ENCODE peak calls at places on chromosomes 11 and 22, in nine cellular contexts. One of them, this sample, is unnamed.

GRCh38 chr11:47503227-47503626 is 49.7 kb downstream of the CELF1 start:
- DNase-seq in BJ: no peak
- DNase-seq in HL-60: no peak
- DNase-seq in endodermal cell: no peak
- DNase-seq in heart left ventricle: no peak
- DNase-seq in cardiac fibroblast: no peak
- DNase-seq in A549: no peak
- DNase-seq in breast epithelium: no peak
- DNase-seq in right atrium auricular region: no peak
- DNase-seq in this sample: no peak

GRCh38 chr11:67027943-67028542 is 5.1 kb downstream of the SYT12 start:
- DNase-seq in BJ: no peak
- DNase-seq in HL-60: no peak
- DNase-seq in endodermal cell: peak
- DNase-seq in heart left ventricle: no peak
- DNase-seq in cardiac fibroblast: no peak
- DNase-seq in A549: no peak
- DNase-seq in breast epithelium: peak
- DNase-seq in right atrium auricular region: no peak
- DNase-seq in this sample: no peak

GRCh38 chr11:1832181-1832988 is 2.4 kb upstream of the SYT8 start:
- DNase-seq in BJ: no peak
- DNase-seq in HL-60: no peak
- DNase-seq in endodermal cell: peak
- DNase-seq in heart left ventricle: peak
- DNase-seq in cardiac fibroblast: peak
- DNase-seq in A549: peak
- DNase-seq in breast epithelium: no peak
- DNase-seq in right atrium auricular region: no peak
- DNase-seq in this sample: no peak

GRCh38 chr22:39097098-39098020 is at the start of gene APOBEC3H:
- DNase-seq in BJ: no peak
- DNase-seq in HL-60: no peak
- DNase-seq in endodermal cell: peak
- DNase-seq in heart left ventricle: peak
- DNase-seq in cardiac fibroblast: peak
- DNase-seq in A549: no peak
- DNase-seq in breast epithelium: peak
- DNase-seq in right atrium auricular region: no peak
- DNase-seq in this sample: no peak

GRCh38 chr11:115919341-115920086 is 415.3 kb upstream of the CADM1 start:
- DNase-seq in BJ: no peak
- DNase-seq in HL-60: no peak
- DNase-seq in endodermal cell: no peak
- DNase-seq in heart left ventricle: no peak
- DNase-seq in cardiac fibroblast: no peak
- DNase-seq in A549: peak
- DNase-seq in breast epithelium: no peak
- DNase-seq in right atrium auricular region: no peak
- DNase-seq in this sample: no peak

GRCh38 chr11:100791873-100792272 is 104.8 kb downstream of the ARHGAP42 start:
- DNase-seq in BJ: no peak
- DNase-seq in HL-60: no peak
- DNase-seq in endodermal cell: no peak
- DNase-seq in heart left ventricle: no peak
- DNase-seq in cardiac fibroblast: peak
- DNase-seq in A549: no peak
- DNase-seq in breast epithelium: no peak
- DNase-seq in right atrium auricular region: no peak
- DNase-seq in this sample: no peak

GRCh38 chr22:33380789-33381530 is 322.8 kb upstream of the SYN3 start:
- DNase-seq in BJ: peak
- DNase-seq in HL-60: no peak
- DNase-seq in endodermal cell: no peak
- DNase-seq in heart left ventricle: no peak
- DNase-seq in cardiac fibroblast: peak
- DNase-seq in A549: peak
- DNase-seq in breast epithelium: no peak
- DNase-seq in right atrium auricular region: no peak
- DNase-seq in this sample: peak

GRCh38 chr11:86487670-86488069 is 113.0 kb downstream of the CCDC81 start:
- DNase-seq in BJ: no peak
- DNase-seq in HL-60: no peak
- DNase-seq in endodermal cell: no peak
- DNase-seq in heart left ventricle: no peak
- DNase-seq in cardiac fibroblast: no peak
- DNase-seq in A549: peak
- DNase-seq in breast epithelium: no peak
- DNase-seq in right atrium auricular region: no peak
- DNase-seq in this sample: no peak

GRCh38 chr11:123194308-123195181 is 503 bp downstream of the CLMP start:
- DNase-seq in BJ: no peak
- DNase-seq in HL-60: no peak
- DNase-seq in endodermal cell: peak
- DNase-seq in heart left ventricle: no peak
- DNase-seq in cardiac fibroblast: peak
- DNase-seq in A549: no peak
- DNase-seq in breast epithelium: no peak
- DNase-seq in right atrium auricular region: no peak
- DNase-seq in this sample: no peak

GRCh38 chr11:123193742-123194141 is 1.3 kb downstream of the CLMP start:
- DNase-seq in BJ: no peak
- DNase-seq in HL-60: no peak
- DNase-seq in endodermal cell: no peak
- DNase-seq in heart left ventricle: no peak
- DNase-seq in cardiac fibroblast: peak
- DNase-seq in A549: no peak
- DNase-seq in breast epithelium: no peak
- DNase-seq in right atrium auricular region: no peak
- DNase-seq in this sample: no peak

GRCh38 chr11:123195182-123196059 is at the start of gene CLMP:
- DNase-seq in BJ: no peak
- DNase-seq in HL-60: no peak
- DNase-seq in endodermal cell: peak
- DNase-seq in heart left ventricle: peak
- DNase-seq in cardiac fibroblast: peak
- DNase-seq in A549: no peak
- DNase-seq in breast epithelium: peak
- DNase-seq in right atrium auricular region: no peak
- DNase-seq in this sample: no peak

GRCh38 chr11:123197711-123198110 is 2.7 kb upstream of the CLMP start:
- DNase-seq in BJ: peak
- DNase-seq in HL-60: no peak
- DNase-seq in endodermal cell: no peak
- DNase-seq in heart left ventricle: no peak
- DNase-seq in cardiac fibroblast: peak
- DNase-seq in A549: no peak
- DNase-seq in breast epithelium: peak
- DNase-seq in right atrium auricular region: no peak
- DNase-seq in this sample: no peak

DNA sequence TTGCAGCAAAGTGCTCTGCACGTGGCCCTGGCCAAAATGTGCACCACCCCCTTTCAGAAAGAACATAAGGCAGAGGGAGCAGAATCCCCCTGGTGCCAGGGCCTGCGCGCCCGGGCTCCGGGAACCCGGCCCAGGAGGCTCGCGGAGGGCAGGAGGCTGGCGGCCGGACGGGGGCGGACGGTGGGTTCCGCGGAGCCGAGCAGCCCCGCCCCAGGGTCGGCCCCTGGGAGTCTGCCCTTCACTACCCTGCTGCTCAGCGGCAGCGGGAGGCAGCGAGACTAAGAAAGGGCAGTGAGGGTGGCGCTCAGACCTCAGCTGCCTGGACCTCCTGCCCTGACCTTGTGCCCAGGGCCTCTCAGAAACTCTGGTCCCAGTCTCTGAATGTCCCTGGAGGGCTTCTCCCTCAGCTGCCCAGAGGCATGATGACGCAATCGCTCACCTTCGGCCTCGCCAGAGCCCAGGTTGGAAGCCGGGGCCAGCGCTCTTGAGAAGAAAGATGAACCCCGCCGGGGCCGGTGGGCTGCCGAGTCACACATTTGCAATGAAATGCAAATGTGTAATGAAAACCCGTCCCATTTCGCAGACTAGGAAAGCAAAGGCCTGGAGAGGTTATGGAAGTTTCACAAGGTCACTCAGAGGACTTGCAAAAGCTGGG is 1.1 kb upstream of the CLMP start:
- DNase-seq in BJ: no peak
- DNase-seq in HL-60: no peak
- DNase-seq in endodermal cell: peak
- DNase-seq in heart left ventricle: no peak
- DNase-seq in cardiac fibroblast: no peak
- DNase-seq in A549: no peak
- DNase-seq in breast epithelium: no peak
- DNase-seq in right atrium auricular region: no peak
- DNase-seq in this sample: no peak
- H3K4me3 ChIP-seq in BJ: no peak
- H3K4me3 ChIP-seq in HL-60: no peak
- H3K4me3 ChIP-seq in endodermal cell: peak
- H3K4me3 ChIP-seq in heart left ventricle: peak
- H3K4me3 ChIP-seq in cardiac fibroblast: no peak
- H3K4me3 ChIP-seq in A549: no peak
- H3K4me3 ChIP-seq in breast epithelium: peak
- H3K4me3 ChIP-seq in right atrium auricular region: peak
- H3K4me3 ChIP-seq in this sample: peak

GRCh38 chr11:73307323-73308002 is 613 bp upstream of the ARHGEF17 start:
- DNase-seq in BJ: peak
- DNase-seq in HL-60: peak
- DNase-seq in endodermal cell: peak
- DNase-seq in heart left ventricle: peak
- DNase-seq in cardiac fibroblast: peak
- DNase-seq in A549: peak
- DNase-seq in breast epithelium: peak
- DNase-seq in right atrium auricular region: peak
- DNase-seq in this sample: peak

GRCh38 chr11:73310076-73310475 is 2.0 kb downstream of the ARHGEF17 start:
- DNase-seq in BJ: no peak
- DNase-seq in HL-60: no peak
- DNase-seq in endodermal cell: no peak
- DNase-seq in heart left ventricle: peak
- DNase-seq in cardiac fibroblast: no peak
- DNase-seq in A549: no peak
- DNase-seq in breast epithelium: peak
- DNase-seq in right atrium auricular region: no peak
- DNase-seq in this sample: no peak

GRCh38 chr11:73308963-73309960 is 1.2 kb downstream of the ARHGEF17 start:
- DNase-seq in BJ: peak
- DNase-seq in HL-60: peak
- DNase-seq in endodermal cell: peak
- DNase-seq in heart left ventricle: peak
- DNase-seq in cardiac fibroblast: peak
- DNase-seq in A549: peak
- DNase-seq in breast epithelium: peak
- DNase-seq in right atrium auricular region: peak
- DNase-seq in this sample: peak

GRCh38 chr11:73306977-73307322 is 1.1 kb upstream of the ARHGEF17 start:
- DNase-seq in BJ: no peak
- DNase-seq in HL-60: no peak
- DNase-seq in endodermal cell: no peak
- DNase-seq in heart left ventricle: no peak
- DNase-seq in cardiac fibroblast: no peak
- DNase-seq in A549: no peak
- DNase-seq in breast epithelium: no peak
- DNase-seq in right atrium auricular region: no peak
- DNase-seq in this sample: no peak

DNA sequence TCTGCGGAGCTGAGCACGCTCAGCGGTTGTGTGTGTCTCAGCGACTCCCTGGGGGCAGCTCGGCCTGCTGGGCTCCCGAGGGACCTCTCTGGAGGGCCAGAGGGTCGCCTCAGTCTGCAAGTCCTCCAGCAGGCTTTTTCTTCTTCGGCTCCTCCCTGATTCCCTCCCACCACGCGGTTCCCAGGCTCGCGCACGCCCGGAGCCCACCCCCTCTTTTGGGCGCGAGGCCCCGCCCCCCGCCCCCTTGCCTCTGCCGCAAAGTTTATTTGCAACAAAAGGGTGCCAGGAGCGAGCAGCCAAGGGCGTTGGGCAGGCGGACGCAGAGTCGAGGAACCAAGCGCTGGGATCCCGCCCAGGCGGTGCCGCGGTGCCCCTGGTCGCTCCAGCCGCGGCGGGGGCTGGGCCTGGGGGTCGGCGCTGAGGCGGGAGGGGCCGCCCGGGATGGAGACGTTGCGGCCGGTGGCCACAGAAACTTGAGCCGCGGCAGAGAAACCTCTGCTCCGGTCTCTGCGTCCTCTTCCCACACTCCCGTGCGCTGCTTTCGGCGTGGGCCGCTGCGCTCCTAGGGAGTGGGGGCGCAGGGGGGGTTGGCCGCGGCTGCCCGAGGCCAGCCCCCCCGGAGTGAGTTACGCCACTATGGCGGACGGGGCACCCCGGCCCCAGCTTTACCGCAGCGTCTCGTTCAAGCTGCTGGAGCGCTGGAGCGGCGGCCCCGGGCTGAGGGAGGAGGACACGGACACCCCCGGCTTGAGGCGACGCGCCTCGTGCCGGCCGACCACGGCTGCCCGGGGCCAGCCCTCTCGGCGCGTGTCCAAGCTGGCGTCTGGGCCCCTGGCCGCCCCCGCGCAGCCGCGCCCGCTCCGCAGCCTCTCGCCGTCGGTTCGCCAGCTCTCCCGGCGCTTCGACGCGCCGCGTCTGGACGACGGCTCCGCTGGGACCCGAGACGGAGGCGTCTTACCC is at the start of gene ARHGEF17:
- DNase-seq in BJ: no peak
- DNase-seq in HL-60: no peak
- DNase-seq in endodermal cell: peak
- DNase-seq in heart left ventricle: peak
- DNase-seq in cardiac fibroblast: peak
- DNase-seq in A549: peak
- DNase-seq in breast epithelium: peak
- DNase-seq in right atrium auricular region: no peak
- DNase-seq in this sample: no peak
- H3K4me3 ChIP-seq in BJ: peak
- H3K4me3 ChIP-seq in HL-60: peak
- H3K4me3 ChIP-seq in endodermal cell: peak
- H3K4me3 ChIP-seq in heart left ventricle: peak
- H3K4me3 ChIP-seq in cardiac fibroblast: peak
- H3K4me3 ChIP-seq in A549: peak
- H3K4me3 ChIP-seq in breast epithelium: peak
- H3K4me3 ChIP-seq in right atrium auricular region: peak
- H3K4me3 ChIP-seq in this sample: peak

GRCh38 chr22:20981787-20982562 is at the start of gene LZTR1:
- DNase-seq in BJ: peak
- DNase-seq in HL-60: peak
- DNase-seq in endodermal cell: peak
- DNase-seq in heart left ventricle: peak
- DNase-seq in cardiac fibroblast: peak
- DNase-seq in A549: peak
- DNase-seq in breast epithelium: peak
- DNase-seq in right atrium auricular region: peak
- DNase-seq in this sample: peak

GRCh38 chr22:20983081-20983745 is 1.1 kb downstream of the LZTR1 start:
- DNase-seq in BJ: no peak
- DNase-seq in HL-60: no peak
- DNase-seq in endodermal cell: no peak
- DNase-seq in heart left ventricle: no peak
- DNase-seq in cardiac fibroblast: no peak
- DNase-seq in A549: no peak
- DNase-seq in breast epithelium: no peak
- DNase-seq in right atrium auricular region: no peak
- DNase-seq in this sample: no peak

GRCh38 chr22:20980938-20981722 is 967 bp upstream of the LZTR1 start:
- DNase-seq in BJ: no peak
- DNase-seq in HL-60: no peak
- DNase-seq in endodermal cell: no peak
- DNase-seq in heart left ventricle: no peak
- DNase-seq in cardiac fibroblast: no peak
- DNase-seq in A549: no peak
- DNase-seq in breast epithelium: no peak
- DNase-seq in right atrium auricular region: no peak
- DNase-seq in this sample: no peak

GRCh38 chr22:20980523-20980922 is 1.6 kb upstream of the LZTR1 start:
- DNase-seq in BJ: no peak
- DNase-seq in HL-60: no peak
- DNase-seq in endodermal cell: no peak
- DNase-seq in heart left ventricle: no peak
- DNase-seq in cardiac fibroblast: no peak
- DNase-seq in A549: no peak
- DNase-seq in breast epithelium: no peak
- DNase-seq in right atrium auricular region: no peak
- DNase-seq in this sample: no peak

DNA sequence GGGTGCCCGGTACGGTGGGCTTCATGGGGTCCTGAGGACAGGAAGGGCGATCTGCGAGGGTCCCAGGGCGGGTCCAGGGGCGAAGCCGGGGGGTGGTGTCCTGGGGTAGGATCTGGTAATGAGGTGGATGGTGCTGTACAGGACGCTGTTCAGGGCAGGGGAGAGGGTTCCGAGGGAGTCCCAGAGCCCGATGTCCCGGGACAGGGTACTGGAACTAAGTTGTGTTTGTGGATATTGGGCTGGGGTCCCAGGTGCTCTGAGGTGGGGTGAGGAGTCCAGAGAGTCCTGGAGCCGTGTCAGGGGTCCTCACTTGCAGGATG is 426 bp downstream of the LZTR1 start:
- DNase-seq in BJ: no peak
- DNase-seq in HL-60: no peak
- DNase-seq in endodermal cell: no peak
- DNase-seq in heart left ventricle: no peak
- DNase-seq in cardiac fibroblast: no peak
- DNase-seq in A549: no peak
- DNase-seq in breast epithelium: no peak
- DNase-seq in right atrium auricular region: no peak
- DNase-seq in this sample: no peak
- H3K4me3 ChIP-seq in BJ: peak
- H3K4me3 ChIP-seq in HL-60: peak
- H3K4me3 ChIP-seq in endodermal cell: peak
- H3K4me3 ChIP-seq in heart left ventricle: peak
- H3K4me3 ChIP-seq in cardiac fibroblast: peak
- H3K4me3 ChIP-seq in A549: peak
- H3K4me3 ChIP-seq in breast epithelium: peak
- H3K4me3 ChIP-seq in right atrium auricular region: peak
- H3K4me3 ChIP-seq in this sample: peak

GRCh38 chr11:17407575-17407974 is 19.1 kb upstream of the KCNJ11 start:
- DNase-seq in BJ: no peak
- DNase-seq in HL-60: no peak
- DNase-seq in endodermal cell: no peak
- DNase-seq in heart left ventricle: no peak
- DNase-seq in cardiac fibroblast: no peak
- DNase-seq in A549: no peak
- DNase-seq in breast epithelium: no peak
- DNase-seq in right atrium auricular region: no peak
- DNase-seq in this sample: no peak

GRCh38 chr11:17408026-17408425 is 19.6 kb upstream of the KCNJ11 start:
- DNase-seq in BJ: no peak
- DNase-seq in HL-60: no peak
- DNase-seq in endodermal cell: no peak
- DNase-seq in heart left ventricle: no peak
- DNase-seq in cardiac fibroblast: no peak
- DNase-seq in A549: no peak
- DNase-seq in breast epithelium: no peak
- DNase-seq in right atrium auricular region: no peak
- DNase-seq in this sample: no peak

GRCh38 chr11:17406818-17407149 is 18.3 kb upstream of the KCNJ11 start:
- DNase-seq in BJ: no peak
- DNase-seq in HL-60: no peak
- DNase-seq in endodermal cell: no peak
- DNase-seq in heart left ventricle: no peak
- DNase-seq in cardiac fibroblast: no peak
- DNase-seq in A549: no peak
- DNase-seq in breast epithelium: no peak
- DNase-seq in right atrium auricular region: no peak
- DNase-seq in this sample: no peak

GRCh38 chr11:17405232-17406005 is 17.0 kb upstream of the KCNJ11 start:
- DNase-seq in BJ: no peak
- DNase-seq in HL-60: no peak
- DNase-seq in endodermal cell: peak
- DNase-seq in heart left ventricle: peak
- DNase-seq in cardiac fibroblast: peak
- DNase-seq in A549: peak
- DNase-seq in breast epithelium: peak
- DNase-seq in right atrium auricular region: peak
- DNase-seq in this sample: no peak

GRCh38 chr11:17406082-17406817 is 17.8 kb upstream of the KCNJ11 start:
- DNase-seq in BJ: no peak
- DNase-seq in HL-60: no peak
- DNase-seq in endodermal cell: no peak
- DNase-seq in heart left ventricle: no peak
- DNase-seq in cardiac fibroblast: no peak
- DNase-seq in A549: no peak
- DNase-seq in breast epithelium: no peak
- DNase-seq in right atrium auricular region: no peak
- DNase-seq in this sample: no peak
- H3K4me3 ChIP-seq in BJ: no peak
- H3K4me3 ChIP-seq in HL-60: no peak
- H3K4me3 ChIP-seq in endodermal cell: no peak
- H3K4me3 ChIP-seq in heart left ventricle: no peak
- H3K4me3 ChIP-seq in cardiac fibroblast: no peak
- H3K4me3 ChIP-seq in A549: no peak
- H3K4me3 ChIP-seq in breast epithelium: no peak
- H3K4me3 ChIP-seq in right atrium auricular region: no peak
- H3K4me3 ChIP-seq in this sample: no peak

This sample was measured in esophagus muscularis mucosa.